ENCODE peak calls at places on chromosomes 3 and 15, in six cellular contexts. C is epithelial cell of prostate; L is stimulated activated CD4-positive, alpha-beta T cell treated with anti-CD3 and anti-CD28 coated beads, Interleukin-4, amount 100 ng/mL, for 48 hours; X is RWPE1; N is CD8-positive, alpha-beta T cell; W is psoas muscle. Z is an unnamed sample.

GRCh38 chr15:92819312-92820232 is 80.6 kb upstream of the CHD2 start:
- DNase-seq in C (no peak), L (no peak), X (no peak), N (no peak), W (no peak), Z (no peak)

GRCh38 chr3:190319660-190320059 is 2.6 kb downstream of the CLDN1 start:
- DNase-seq in C (peak), L (peak), X (peak), N (no peak), W (no peak), Z (no peak)

GRCh38 chr3:74027121-74027520 is 402.4 kb upstream of the PDZRN3 start:
- DNase-seq in C (no peak), L (no peak), X (no peak), N (no peak), W (no peak), Z (no peak)

GRCh38 chr3:69828817-69829216 is 89.6 kb downstream of the MITF start:
- DNase-seq in C (no peak), L (no peak), X (no peak), N (no peak), W (no peak), Z (no peak)

GRCh38 chr3:101940521-101940992 is 91.2 kb downstream of the NFKBIZ start:
- DNase-seq in C (peak), L (no peak), X (peak), N (no peak), W (peak), Z (no peak)

GRCh38 chr15:70158309-70158995 is 60.7 kb upstream of the TLE3 start:
- DNase-seq in C (no peak), L (no peak), X (no peak), N (no peak), W (no peak), Z (no peak)

GRCh38 chr3:28326458-28326926 is 22.0 kb upstream of the ZCWPW2 start:
- DNase-seq in C (no peak), L (no peak), X (no peak), N (peak), W (no peak), Z (no peak)

GRCh38 chr3:171192176-171192854 is 165.8 kb upstream of the SLC2A2 start:
- DNase-seq in C (peak), L (no peak), X (peak), N (no peak), W (no peak), Z (no peak)

GRCh38 chr3:62757045-62757444 is 118.2 kb downstream of the CADPS start:
- DNase-seq in C (no peak), L (no peak), X (no peak), N (no peak), W (no peak), Z (no peak)

GRCh38 chr3:122004123-122004522 is 17.9 kb downstream of the ILDR1 start:
- DNase-seq in C (no peak), L (no peak), X (no peak), N (no peak), W (no peak), Z (no peak)

GRCh38 chr15:87672309-87672897 is 584.1 kb downstream of the NTRK3 start:
- DNase-seq in C (no peak), L (no peak), X (peak), N (no peak), W (no peak), Z (peak)

GRCh38 chr15:34644061-34644460 is 60.6 kb upstream of the GOLGA8B start:
- DNase-seq in C (no peak), L (no peak), X (no peak), N (no peak), W (no peak), Z (no peak)